ENCODE peak calls at places on chromosomes 7 and 10, in nine cellular contexts. Q is WTC11; Z is brain microvascular endothelial cell; A is psoas muscle; S is left ventricle myocardium inferior; L is AG04450; R is dorsolateral prefrontal cortex; D is CD4-positive, alpha-beta T cell; E is natural killer cell. T is an unnamed sample.

GRCh38 chr7:98826811-98827231 is 43.0 kb downstream of the TMEM130 start:
- DNase-seq in L (no peak), A (peak; percentile 73), R (peak; percentile 76), Z (no peak), D (no peak), S (peak; percentile 91), E (no peak), Q (peak; percentile 20), T (no peak)

GRCh38 chr10:80206277-80206655 is 929 bp upstream of the ANXA11 start:
- DNase-seq in Z (no peak), L (no peak), S (no peak), E (no peak), Q (no peak), A (no peak), R (no peak), D (no peak), T (no peak)

GRCh38 chr10:91335147-91335546 is 75.0 kb upstream of the HECTD2 start:
- DNase-seq in S (no peak), R (no peak), Q (peak; percentile 21), A (no peak), D (no peak), L (no peak), Z (no peak), E (no peak), T (no peak)

GRCh38 chr10:60098676-60099601 is 192.6 kb upstream of the CCDC6 start:
- DNase-seq in Q (no peak), Z (peak; percentile 13), R (no peak), L (no peak), A (no peak), D (no peak), E (no peak), S (no peak), T (no peak)

GRCh38 chr10:100370561-100370975 is 23.5 kb downstream of the SCD start:
- DNase-seq in A (no peak), L (no peak), R (no peak), Q (no peak), S (no peak), Z (no peak), D (no peak), E (peak; percentile 60), T (no peak)

GRCh38 chr7:16881809-16882208 is at the start of gene AGR3:
- DNase-seq in A (no peak), S (no peak), R (no peak), L (no peak), E (no peak), Q (no peak), Z (no peak), D (no peak), T (no peak)

GRCh38 chr7:101418694-101419093 is 56.0 kb downstream of the COL26A1 start:
- DNase-seq in L (no peak), E (no peak), S (no peak), Q (no peak), Z (no peak), A (no peak), R (no peak), D (no peak), T (no peak)

GRCh38 chr10:127275793-127276415 is 79.5 kb upstream of the INSYN2A start:
- DNase-seq in Q (no peak), S (no peak), L (no peak), R (no peak), E (no peak), D (no peak), Z (no peak), A (no peak), T (no peak)

GRCh38 chr7:157576415-157576814 is 239.6 kb downstream of the DNAJB6 start:
- DNase-seq in E (no peak), S (no peak), Z (no peak), D (peak; percentile 57), R (peak; percentile 38), L (no peak), A (no peak), Q (peak; percentile 13), T (peak; percentile 21)

GRCh38 chr7:91264924-91265681 is 870 bp downstream of the FZD1 start:
- DNase-seq in E (no peak), A (peak; percentile 48), L (no peak), Z (no peak), S (peak; percentile 56), R (peak; percentile 50), Q (peak; percentile 37), D (no peak), T (peak; percentile 24)

GRCh38 chr7:129665013-129665401 is 53.5 kb downstream of the NRF1 start:
- DNase-seq in L (peak; percentile 90), Q (peak; percentile 70), Z (peak; percentile 97), D (no peak), E (no peak), A (peak; percentile 30), R (no peak), S (no peak), T (no peak)

GRCh38 chr7:5686131-5686530 is 95.3 kb downstream of the RNF216 start:
- DNase-seq in Q (no peak), R (no peak), A (no peak), L (no peak), Z (no peak), S (no peak), E (no peak), D (no peak), T (no peak)

GRCh38 chr10:103874730-103875129 is 19.4 kb upstream of the SH3PXD2A start:
- DNase-seq in D (no peak), S (no peak), L (no peak), E (no peak), R (no peak), Q (no peak), A (no peak), Z (no peak), T (no peak)
- TF ChIP-seq CTCF in D (no peak), S (peak; percentile 41), L (peak; percentile 36), E (no peak), R (no peak), Q (no peak), A (no peak), Z (peak; percentile 18), T (no peak)

GRCh38 chr10:27742195-27742925 is 3.3 kb downstream of the MKX start:
- DNase-seq in R (peak; percentile 62), L (peak; percentile 68), D (peak; percentile 77), Q (peak; percentile 83), S (peak; percentile 76), Z (peak; percentile 82), E (peak; percentile 59), A (peak; percentile 85), T (peak; percentile 66)
- TF ChIP-seq CTCF in R (peak; percentile 63), L (peak; percentile 74), D (peak; percentile 74), Q (peak; percentile 32), S (peak; percentile 84), Z (peak; percentile 62), E (peak; percentile 71), A (peak; percentile 77), T (no peak)

GRCh38 chr10:117163954-117164292 is 25.9 kb upstream of the VAX1 start:
- DNase-seq in Q (no peak), R (no peak), Z (no peak), S (no peak), E (no peak), L (no peak), D (no peak), A (no peak), T (no peak)

GRCh38 chr10:117164878-117165556 is 26.9 kb upstream of the VAX1 start:
- DNase-seq in Z (no peak), L (no peak), D (no peak), S (no peak), A (no peak), Q (no peak), R (no peak), E (no peak), T (no peak)

GRCh38 chr10:117166420-117167345 is 28.6 kb upstream of the VAX1 start:
- DNase-seq in A (no peak), E (no peak), D (no peak), S (no peak), Z (no peak), Q (no peak), L (no peak), R (no peak), T (no peak)

GRCh38 chr10:117167346-117168134 is 29.5 kb upstream of the VAX1 start:
- DNase-seq in E (no peak), R (no peak), Q (no peak), S (no peak), Z (no peak), L (no peak), D (no peak), A (no peak), T (no peak)

GRCh38 chr10:117165557-117166419 is 27.7 kb upstream of the VAX1 start:
- DNase-seq in Q (peak; percentile 86), E (no peak), L (no peak), Z (peak; percentile 16), A (peak; percentile 30), D (no peak), S (no peak), R (peak; percentile 54), T (no peak)
- TF ChIP-seq CTCF in Q (peak; percentile 57), E (no peak), L (peak; percentile 67), Z (peak; percentile 85), A (peak; percentile 35), D (no peak), S (peak; percentile 61), R (peak; percentile 59), T (no peak)

GRCh38 chr7:134907000-134907399 is 79.3 kb upstream of the AGBL3 start:
- DNase-seq in R (no peak), Q (no peak), E (no peak), S (no peak), A (no peak), D (no peak), Z (no peak), L (no peak), T (no peak)

GRCh38 chr7:134907639-134908038 is 78.7 kb upstream of the AGBL3 start:
- DNase-seq in D (no peak), S (no peak), Z (no peak), R (no peak), Q (no peak), E (no peak), L (no peak), A (no peak), T (no peak)

GRCh38 chr7:134908289-134908688 is 78.0 kb upstream of the AGBL3 start:
- DNase-seq in Z (no peak), Q (no peak), L (no peak), D (no peak), E (no peak), A (no peak), S (no peak), R (no peak), T (no peak)

GRCh38 chr7:134903073-134903790 is 83.1 kb upstream of the AGBL3 start:
- DNase-seq in D (no peak), L (no peak), Z (no peak), Q (no peak), E (no peak), A (no peak), R (no peak), S (no peak), T (no peak)

DNA sequence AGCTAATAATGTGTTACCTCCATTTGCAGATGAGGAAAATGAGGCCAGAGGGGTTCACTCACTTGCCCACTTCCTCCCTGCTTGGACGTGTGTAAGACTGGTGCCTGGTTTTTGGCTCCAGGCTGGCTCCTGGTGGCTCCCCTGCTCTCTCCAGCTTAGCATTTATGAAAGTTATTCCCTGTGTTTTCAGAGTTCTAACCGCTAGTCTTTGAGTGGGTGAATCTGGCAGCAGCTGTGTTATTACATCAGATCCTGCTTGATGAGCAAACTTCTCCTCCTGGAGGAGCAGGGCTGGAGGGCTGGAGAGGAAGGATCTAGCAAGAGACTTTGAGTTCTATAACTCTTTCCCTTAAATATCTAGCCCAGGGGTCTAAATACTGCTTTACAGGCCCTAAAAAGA is 80.9 kb upstream of the AGBL3 start:
- DNase-seq in R (no peak), Q (no peak), A (peak; percentile 46), Z (peak; percentile 81), D (no peak), S (peak; percentile 31), E (no peak), L (peak; percentile 87), T (no peak)
- TF ChIP-seq CTCF in R (no peak), Q (no peak), A (peak; percentile 12), Z (peak; percentile 71), D (no peak), S (no peak), E (no peak), L (peak; percentile 58), T (no peak)

GRCh38 chr7:73705551-73705920 is 13.9 kb downstream of the STX1A start:
- DNase-seq in R (no peak), L (no peak), A (no peak), Z (no peak), D (no peak), S (no peak), E (no peak), Q (no peak), T (no peak)
- TF ChIP-seq CTCF in R (no peak), L (no peak), A (no peak), Z (no peak), D (no peak), S (no peak), E (no peak), Q (no peak), T (no peak)

T was measured in activated B cell treated with CpG ODN at 0.5 μM for 24 hours.